ENCODE peak calls at places on chromosomes 3 and 15, in nine cellular contexts. J is HEK293T; Q is progenitor cell of endocrine pancreas; C is T-helper 17 cell; F is K562; M is amniotic stem cell; X is activated CD8-positive, alpha-beta T cell treated with anti-CD3 and anti-CD28 coated beads for 36 hours; Y is NCI-H2171 treated with DMSO at 0.1 percent for 48 hours; N is activated CD8-positive, alpha-beta memory T cell treated with anti-CD3 and anti-CD28 coated beads for 4 hours. B is an unnamed sample.

GRCh38 chr3:14484741-14485140 is 55.4 kb downstream of the GRIP2 start:
- DNase-seq in N (no peak), C (no peak), M (no peak), Q (no peak), Y (no peak), F (no peak), X (no peak), J (no peak), B (no peak)

GRCh38 chr15:69579950-69580618 is 127.5 kb downstream of the RPLP1 start:
- DNase-seq in Q (no peak), N (no peak), Y (no peak), M (no peak), J (no peak), C (no peak), F (no peak), X (no peak), B (no peak)

GRCh38 chr15:25176616-25176923 is 221.8 kb downstream of the SNRPN start:
- DNase-seq in C (no peak), M (no peak), N (no peak), F (no peak), Y (no peak), Q (peak), X (no peak), J (no peak), B (no peak)

GRCh38 chr3:197224034-197224444 is 74.4 kb downstream of the DLG1 start:
- DNase-seq in M (peak), C (no peak), J (peak), F (peak), Y (peak), X (no peak), N (no peak), Q (no peak), B (no peak)

GRCh38 chr3:175129126-175129525 is 270.0 kb downstream of the NAALADL2 start:
- DNase-seq in M (no peak), X (no peak), Q (no peak), F (no peak), N (no peak), C (no peak), Y (no peak), J (no peak), B (no peak)

GRCh38 chr3:17045705-17046104 is 160.9 kb downstream of the PLCL2 start:
- DNase-seq in X (no peak), C (no peak), Y (no peak), N (no peak), J (no peak), M (no peak), F (no peak), Q (no peak), B (no peak)

GRCh38 chr15:78567541-78567940 is 2.2 kb downstream of the CHRNA5 start:
- DNase-seq in J (no peak), M (no peak), Q (no peak), X (no peak), Y (peak), N (no peak), F (no peak), C (no peak), B (no peak)

GRCh38 chr3:67325231-67325630 is 327.1 kb downstream of the KBTBD8 start:
- DNase-seq in C (no peak), Y (no peak), N (no peak), Q (no peak), J (no peak), F (no peak), X (no peak), M (no peak), B (no peak)

GRCh38 chr15:58590901-58591300 is 158.6 kb downstream of the ADAM10 start:
- DNase-seq in C (no peak), Y (peak), N (no peak), Q (no peak), X (no peak), J (no peak), M (no peak), F (no peak), B (no peak)

GRCh38 chr3:18419232-18419631 is 5.9 kb downstream of the SATB1 start:
- DNase-seq in Y (no peak), Q (no peak), N (no peak), C (no peak), J (no peak), F (no peak), X (no peak), M (no peak), B (no peak)

GRCh38 chr15:78957416-78958093 is 12.7 kb upstream of the CTSH start:
- DNase-seq in M (no peak), X (no peak), N (no peak), F (no peak), J (no peak), C (no peak), Y (no peak), Q (no peak), B (no peak)

GRCh38 chr15:68608206-68608843 is 29.5 kb downstream of the CORO2B start:
- DNase-seq in Q (no peak), C (no peak), J (no peak), Y (no peak), N (no peak), M (no peak), F (no peak), X (no peak), B (no peak)

GRCh38 chr3:103499132-103499885 is 1064.5 kb downstream of the ZPLD1 start:
- DNase-seq in N (no peak), C (no peak), M (peak), X (no peak), Q (no peak), J (no peak), F (no peak), Y (no peak), B (no peak)